ENCODE peak calls at places on chromosomes 13 and 19, in four cellular contexts. I is fibroblast of lung; W is CD8-positive, alpha-beta T cell; T is thoracic aorta. P is an unnamed sample.

GRCh38 chr13:40406405-40407138 is 259.9 kb downstream of the FOXO1 start:
- DNase-seq in I (peak; percentile 83), T (no peak), W (no peak), P (peak; percentile 86)

GRCh38 chr19:48341006-48341405 is 15.7 kb downstream of the EMP3 start:
- DNase-seq in W (no peak), I (no peak), T (no peak), P (no peak)

GRCh38 chr13:35953537-35954206 is 177.5 kb downstream of the DCLK1 start:
- DNase-seq in T (peak; percentile 25), W (no peak), I (peak; percentile 96), P (peak; percentile 83)

GRCh38 chr19:44972802-44973201 is 17.6 kb downstream of the CLPTM1 start:
- DNase-seq in I (no peak), T (no peak), W (no peak), P (no peak)

GRCh38 chr13:20191902-20192469 is 752 bp downstream of the GJB2 start:
- DNase-seq in T (no peak), I (no peak), W (no peak), P (no peak)

GRCh38 chr13:77325371-77325941 is 1.4 kb downstream of the MYCBP2 start:
- DNase-seq in T (no peak), I (peak; percentile 28), W (no peak), P (no peak)

GRCh38 chr13:102642029-102642428 is 45.2 kb downstream of the TPP2 start:
- DNase-seq in I (no peak), W (no peak), T (no peak), P (no peak)

GRCh38 chr13:33033361-33033812 is 17.2 kb downstream of the KL start:
- DNase-seq in T (no peak), I (no peak), W (no peak), P (no peak)

GRCh38 chr19:29576043-29576442 is 30.0 kb upstream of the POP4 start:
- DNase-seq in T (no peak), W (no peak), I (no peak), P (no peak)

GRCh38 chr19:48405850-48406249 is 12.4 kb downstream of the GRIN2D start:
- DNase-seq in I (no peak), W (no peak), T (no peak), P (no peak)

GRCh38 chr19:50745221-50745620 is 22.1 kb downstream of the CLEC11A start:
- DNase-seq in I (no peak), W (no peak), T (no peak), P (no peak)

GRCh38 chr13:52652980-52653303 is 306 bp downstream of the SUGT1 start:
- DNase-seq in T (peak; percentile 4), I (no peak), W (no peak), P (no peak)

GRCh38 chr13:110593430-110594130 is 21.8 kb upstream of the NAXD start:
- DNase-seq in W (no peak), I (peak; percentile 73), T (no peak), P (peak; percentile 39)

GRCh38 chr13:73684286-73684685 is 449.9 kb downstream of the KLF12 start:
- DNase-seq in I (no peak), T (no peak), W (no peak), P (no peak)

GRCh38 chr19:35202722-35203674 is 25.5 kb downstream of the FAM187B start:
- DNase-seq in W (no peak), T (no peak), I (no peak), P (no peak)

GRCh38 chr19:51124729-51125128 is at the start of gene SIGLEC9:
- DNase-seq in W (no peak), I (no peak), T (no peak), P (no peak)

GRCh38 chr13:29607465-29607864 is 12.0 kb upstream of the SLC7A1 start:
- DNase-seq in T (no peak), W (no peak), I (no peak), P (peak; percentile 42)

GRCh38 chr13:44174769-44175425 is 198.7 kb upstream of the SERP2 start:
- DNase-seq in I (peak; percentile 46), W (no peak), T (no peak), P (peak; percentile 79)

GRCh38 chr19:47512183-47512947 is 2.5 kb downstream of the NAPA start:
- DNase-seq in T (no peak), I (peak; percentile 78), W (no peak), P (peak; percentile 25)

GRCh38 chr19:19487077-19488040 is 28.0 kb downstream of the TSSK6 start:
- DNase-seq in T (no peak), W (no peak), I (no peak), P (no peak)

GRCh38 chr19:56083668-56084067 is 37.4 kb downstream of the ZNF787 start:
- DNase-seq in W (no peak), T (no peak), I (no peak), P (no peak)

GRCh38 chr13:30870916-30871712 is 35.0 kb upstream of the MEDAG start:
- DNase-seq in T (no peak), I (no peak), W (no peak), P (no peak)

GRCh38 chr19:48283908-48284307 is 14.0 kb downstream of the ZNF114 start:
- DNase-seq in I (peak; percentile 75), T (no peak), W (no peak), P (peak; percentile 91)

GRCh38 chr13:25657062-25657588 is 285.4 kb downstream of the ATP8A2 start:
- DNase-seq in W (no peak), I (no peak), T (no peak), P (no peak)

GRCh38 chr13:40120288-40120687 is 464.8 kb downstream of the COG6 start:
- DNase-seq in I (peak; percentile 60), T (no peak), W (no peak), P (no peak)

DNA sequence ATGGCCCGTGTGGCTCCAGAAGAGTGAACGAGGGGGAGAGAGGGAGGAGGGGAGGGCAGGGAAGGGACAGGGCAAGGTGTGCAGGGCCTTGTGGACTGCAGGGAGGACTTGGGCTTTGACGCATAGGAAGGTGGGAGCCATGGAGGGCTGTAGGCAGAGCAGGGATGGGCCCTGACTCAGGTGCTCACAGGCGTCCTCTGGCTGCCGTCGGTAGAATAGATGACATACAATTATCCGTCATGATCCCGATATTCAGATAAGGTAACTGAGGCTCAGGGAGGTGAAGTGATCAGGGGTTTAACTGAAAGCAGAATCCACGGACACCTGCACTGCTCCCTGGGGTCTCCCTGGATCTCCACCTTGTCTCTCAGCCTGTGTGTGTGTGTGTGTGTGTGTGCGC is 3.4 kb downstream of the C3 start:
- DNase-seq in I (no peak), T (no peak), W (no peak), P (no peak)
- TF ChIP-seq CTCF in I (no peak), T (no peak), W (no peak), P (no peak)

GRCh38 chr13:99911965-99912566 is 59.5 kb downstream of the ZIC5 start:
- DNase-seq in W (no peak), T (no peak), I (no peak), P (no peak)

GRCh38 chr13:99911069-99911964 is 60.2 kb downstream of the ZIC5 start:
- DNase-seq in W (no peak), I (no peak), T (no peak), P (no peak)

GRCh38 chr13:99919132-99919531 is 52.4 kb downstream of the ZIC5 start:
- DNase-seq in W (no peak), T (no peak), I (no peak), P (no peak)

GRCh38 chr13:99916366-99917103 is 55.0 kb downstream of the ZIC5 start:
- DNase-seq in W (no peak), T (no peak), I (peak; percentile 82), P (peak; percentile 75)
- TF ChIP-seq CTCF in W (peak; percentile 83), T (peak; percentile 63), I (peak; percentile 99), P (peak; percentile 94)

GRCh38 chr13:51259359-51259645 is 37.1 kb downstream of the FAM124A start:
- DNase-seq in I (no peak), W (no peak), T (no peak), P (no peak)

GRCh38 chr13:51255556-51255955 is 33.4 kb downstream of the FAM124A start:
- DNase-seq in T (no peak), I (no peak), W (no peak), P (no peak)

GRCh38 chr13:51258612-51259358 is 36.6 kb downstream of the FAM124A start:
- DNase-seq in I (no peak), T (no peak), W (no peak), P (no peak)

GRCh38 chr13:51260154-51260553 is 38.0 kb downstream of the FAM124A start:
- DNase-seq in T (no peak), W (no peak), I (no peak), P (no peak)

GRCh38 chr13:51257187-51257586 is 35.0 kb downstream of the FAM124A start:
- DNase-seq in I (no peak), T (no peak), W (no peak), P (no peak)
- TF ChIP-seq CTCF in I (no peak), T (no peak), W (no peak), P (no peak)

GRCh38 chr19:13610042-13610691 is 103.9 kb upstream of the CACNA1A start:
- DNase-seq in T (no peak), I (no peak), W (no peak), P (no peak)
- TF ChIP-seq CTCF in T (no peak), I (no peak), W (no peak), P (no peak)

GRCh38 chr13:22945321-22946226 is 235.2 kb upstream of the SGCG start:
- DNase-seq in T (no peak), I (no peak), W (no peak), P (no peak)
- TF ChIP-seq CTCF in T (no peak), I (no peak), W (no peak), P (no peak)

DNA sequence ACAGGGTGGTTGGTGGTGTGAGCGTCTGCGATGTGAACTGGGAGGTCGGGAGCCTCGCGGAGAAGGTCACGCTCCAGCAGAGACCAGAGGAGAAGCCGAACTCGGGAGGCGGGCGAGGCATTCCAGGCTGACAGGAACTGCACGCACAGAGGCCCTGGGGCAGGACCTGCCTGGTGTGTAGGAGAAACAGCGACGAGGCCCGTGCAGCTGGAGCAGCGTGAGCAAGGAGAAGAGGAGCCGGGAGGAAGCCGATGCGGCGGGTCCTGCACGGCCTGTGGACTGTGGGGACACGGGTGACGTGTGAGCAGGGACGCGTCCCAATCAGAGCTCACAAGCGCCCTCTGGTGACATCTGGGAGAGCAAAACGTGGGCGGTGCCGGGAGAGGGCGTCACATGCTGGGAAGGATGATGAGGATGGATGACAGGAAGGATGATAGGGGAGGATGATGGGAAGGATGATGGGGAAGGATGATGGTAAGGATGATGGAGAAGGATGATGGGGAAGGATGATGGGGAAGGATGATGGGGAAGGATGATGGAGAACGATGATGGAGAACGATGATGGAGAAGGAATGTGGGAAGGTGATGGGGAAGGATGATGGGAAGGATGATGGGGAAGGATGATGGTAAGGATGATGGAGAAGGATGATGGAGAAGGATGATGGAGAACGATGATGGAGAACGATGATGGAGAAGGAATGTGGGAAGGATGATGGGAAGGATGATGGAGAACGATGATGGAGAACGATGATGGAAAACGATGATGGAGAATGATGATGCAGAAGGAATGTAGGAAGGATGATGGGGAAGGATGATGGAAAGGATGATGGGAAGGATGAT is 16.1 kb upstream of the MADCAM1 start:
- DNase-seq in I (peak; percentile 42), T (peak; percentile 38), W (peak; percentile 24), P (peak; percentile 11)
- TF ChIP-seq CTCF in I (peak; percentile 56), T (peak; percentile 42), W (peak; percentile 21), P (peak; percentile 67)

DNA sequence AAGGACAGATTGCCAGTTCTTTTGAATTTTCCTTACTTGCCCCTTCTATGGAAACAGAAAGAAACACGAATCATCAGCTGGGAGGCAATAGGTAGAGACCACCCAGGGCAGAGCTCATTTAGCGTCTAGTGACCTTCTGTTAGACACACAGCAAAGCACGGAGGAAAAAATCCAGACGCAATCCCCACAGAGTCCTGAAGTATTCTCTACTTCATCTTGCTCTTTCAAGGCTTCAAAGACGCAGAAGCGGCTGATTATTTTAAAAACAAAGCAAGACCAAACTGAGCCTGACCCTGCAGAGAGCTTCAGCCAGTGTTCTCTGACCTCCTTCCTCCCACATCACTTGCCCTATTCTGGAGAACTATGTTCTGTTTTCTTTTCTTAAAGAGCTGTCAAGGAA is 674.5 kb upstream of the SGCG start:
- DNase-seq in T (no peak), W (no peak), I (peak; percentile 19), P (no peak)
- TF ChIP-seq CTCF in T (no peak), W (no peak), I (no peak), P (no peak)

GRCh38 chr13:98033277-98034247 is 80.1 kb downstream of the IPO5 start:
- DNase-seq in I (peak; percentile 61), T (no peak), W (no peak), P (peak; percentile 75)
- TF ChIP-seq CTCF in I (peak; percentile 44), T (no peak), W (no peak), P (peak; percentile 80)